ENCODE peak calls at places on chromosomes 3 and 15, in five cellular contexts. R is H7; F is activated CD4-positive, CD25-positive, alpha-beta regulatory T cell; M is WTC11; E is NCI-H524 treated with DMSO at 0.1 percent for 48 hours. I is an unnamed sample.
A peak's percentile ranks its signal among the peaks of the same experiment; 100 is the strongest.

GRCh38 chr15:42919308-42919707 is 1.3 kb downstream of the TTBK2 start:
- DNase-seq in F (no peak), R (no peak), M (no peak), E (no peak), I (no peak)

GRCh38 chr15:71476823-71477222 is 333.5 kb upstream of the NR2E3 start:
- DNase-seq in E (no peak), R (no peak), M (no peak), F (no peak), I (no peak)

GRCh38 chr15:101118615-101119014 is 133.2 kb downstream of the CHSY1 start:
- DNase-seq in M (peak; percentile 39), R (peak; percentile 79), E (no peak), F (no peak), I (no peak)

GRCh38 chr3:185153170-185153733 is 392 bp upstream of the C3orf70 start:
- DNase-seq in E (no peak), R (peak; percentile 92), F (no peak), M (peak; percentile 69), I (no peak)

GRCh38 chr3:26622634-26623408 is at the start of gene LRRC3B:
- DNase-seq in E (no peak), R (peak; percentile 85), F (no peak), M (peak; percentile 76), I (no peak)

GRCh38 chr3:192122832-192123594 is 604.3 kb downstream of the FGF12 start:
- DNase-seq in E (no peak), R (no peak), F (no peak), M (no peak), I (no peak)

GRCh38 chr15:92920595-92921169 is 20.6 kb downstream of the CHD2 start:
- DNase-seq in M (no peak), F (no peak), R (no peak), E (no peak), I (no peak)

GRCh38 chr3:46141807-46142206 is 66.3 kb downstream of the CCR1 start:
- DNase-seq in E (no peak), F (no peak), R (no peak), M (no peak), I (no peak)

GRCh38 chr3:81998139-81998755 is 236.8 kb upstream of the GBE1 start:
- DNase-seq in R (no peak), F (no peak), E (no peak), M (no peak), I (no peak)

GRCh38 chr3:195584543-195584870 is 767 bp upstream of the APOD start:
- DNase-seq in F (no peak), R (no peak), E (no peak), M (no peak), I (no peak)

GRCh38 chr3:149646181-149646766 is 11.6 kb downstream of the WWTR1 start:
- DNase-seq in R (no peak), E (no peak), F (no peak), M (no peak), I (no peak)

GRCh38 chr15:27124287-27124830 is 153.4 kb downstream of the GABRG3 start:
- DNase-seq in R (no peak), M (no peak), F (no peak), E (no peak), I (no peak)

GRCh38 chr15:90906181-90906849 is 3.2 kb downstream of the MAN2A2 start:
- DNase-seq in F (no peak), E (no peak), R (no peak), M (no peak), I (no peak)

GRCh38 chr3:37668431-37668830 is 193.2 kb upstream of the CTDSPL start:
- DNase-seq in E (no peak), M (no peak), R (no peak), F (no peak), I (no peak)

GRCh38 chr3:73401058-73401457 is 223.7 kb downstream of the PDZRN3 start:
- DNase-seq in F (no peak), E (no peak), R (no peak), M (no peak), I (no peak)

I was measured in central memory CD8-positive, alpha-beta T cell.